ENCODE peak calls at places on chromosomes 12 and 14, in ten cellular contexts. One of them, this sample, is unnamed.

GRCh38 chr12:52278931-52279682 is 4.7 kb downstream of the KRT86 start:
- DNase-seq in Right ventricle myocardium superior: peak; percentile 83
- DNase-seq in GM18507: peak; percentile 76
- DNase-seq in GM03348: peak; percentile 94
- DNase-seq in fibroblast of lung: peak; percentile 76
- DNase-seq in A549: peak; percentile 92
- DNase-seq in tibial artery: peak; percentile 67
- DNase-seq in ELF-1: peak; percentile 85
- DNase-seq in GM12865: peak; percentile 70
- DNase-seq in activated T-helper 1 cell treated with anti-CD3 and anti-CD28 coated beads, Interleukin-12 subunit alpha, Interleukin-12 subunit beta, Interleukin-2, Interleukin-4 antibody, amounts not matched to agents 30 ng/mL and 10 ng/mL and 1 ng/mL, durations not matched to agents 14 hours and 24 hours and 36 hours: peak; percentile 68
- DNase-seq in this sample: peak; percentile 86

GRCh38 chr14:105413542-105413886 is 6.1 kb upstream of the MTA1 start:
- DNase-seq in Right ventricle myocardium superior: no peak
- DNase-seq in GM18507: no peak
- DNase-seq in GM03348: no peak
- DNase-seq in fibroblast of lung: no peak
- DNase-seq in A549: no peak
- DNase-seq in tibial artery: no peak
- DNase-seq in ELF-1: no peak
- DNase-seq in GM12865: no peak
- DNase-seq in activated T-helper 1 cell treated with anti-CD3 and anti-CD28 coated beads, Interleukin-12 subunit alpha, Interleukin-12 subunit beta, Interleukin-2, Interleukin-4 antibody, amounts not matched to agents 30 ng/mL and 10 ng/mL and 1 ng/mL, durations not matched to agents 14 hours and 24 hours and 36 hours: no peak
- DNase-seq in this sample: no peak

GRCh38 chr14:51394804-51395203 is 154.8 kb downstream of the TMX1 start:
- DNase-seq in Right ventricle myocardium superior: no peak
- DNase-seq in GM18507: no peak
- DNase-seq in GM03348: no peak
- DNase-seq in fibroblast of lung: no peak
- DNase-seq in A549: no peak
- DNase-seq in tibial artery: no peak
- DNase-seq in ELF-1: no peak
- DNase-seq in GM12865: no peak
- DNase-seq in activated T-helper 1 cell treated with anti-CD3 and anti-CD28 coated beads, Interleukin-12 subunit alpha, Interleukin-12 subunit beta, Interleukin-2, Interleukin-4 antibody, amounts not matched to agents 30 ng/mL and 10 ng/mL and 1 ng/mL, durations not matched to agents 14 hours and 24 hours and 36 hours: no peak
- DNase-seq in this sample: peak; percentile 38

GRCh38 chr12:54143233-54143986 is 45.4 kb downstream of the SMUG1 start:
- DNase-seq in Right ventricle myocardium superior: no peak
- DNase-seq in GM18507: no peak
- DNase-seq in GM03348: no peak
- DNase-seq in fibroblast of lung: no peak
- DNase-seq in A549: no peak
- DNase-seq in tibial artery: no peak
- DNase-seq in ELF-1: no peak
- DNase-seq in GM12865: no peak
- DNase-seq in activated T-helper 1 cell treated with anti-CD3 and anti-CD28 coated beads, Interleukin-12 subunit alpha, Interleukin-12 subunit beta, Interleukin-2, Interleukin-4 antibody, amounts not matched to agents 30 ng/mL and 10 ng/mL and 1 ng/mL, durations not matched to agents 14 hours and 24 hours and 36 hours: no peak
- DNase-seq in this sample: no peak

GRCh38 chr14:50038398-50039119 is 77.8 kb downstream of the VCPKMT start:
- DNase-seq in Right ventricle myocardium superior: no peak
- DNase-seq in GM18507: peak; percentile 74
- DNase-seq in GM03348: peak; percentile 89
- DNase-seq in fibroblast of lung: peak; percentile 82
- DNase-seq in A549: peak; percentile 64
- DNase-seq in tibial artery: peak; percentile 40
- DNase-seq in ELF-1: peak; percentile 51
- DNase-seq in GM12865: peak; percentile 98
- DNase-seq in activated T-helper 1 cell treated with anti-CD3 and anti-CD28 coated beads, Interleukin-12 subunit alpha, Interleukin-12 subunit beta, Interleukin-2, Interleukin-4 antibody, amounts not matched to agents 30 ng/mL and 10 ng/mL and 1 ng/mL, durations not matched to agents 14 hours and 24 hours and 36 hours: peak; percentile 71
- DNase-seq in this sample: peak; percentile 98

GRCh38 chr14:102317564-102318248 is 1.8 kb upstream of the ZNF839 start:
- DNase-seq in Right ventricle myocardium superior: no peak
- DNase-seq in GM18507: no peak
- DNase-seq in GM03348: no peak
- DNase-seq in fibroblast of lung: no peak
- DNase-seq in A549: peak; percentile 68
- DNase-seq in tibial artery: no peak
- DNase-seq in ELF-1: no peak
- DNase-seq in GM12865: peak; percentile 70
- DNase-seq in activated T-helper 1 cell treated with anti-CD3 and anti-CD28 coated beads, Interleukin-12 subunit alpha, Interleukin-12 subunit beta, Interleukin-2, Interleukin-4 antibody, amounts not matched to agents 30 ng/mL and 10 ng/mL and 1 ng/mL, durations not matched to agents 14 hours and 24 hours and 36 hours: no peak
- DNase-seq in this sample: peak; percentile 26

GRCh38 chr12:46124848-46125619 is 134.7 kb upstream of the SCAF11 start:
- DNase-seq in Right ventricle myocardium superior: peak; percentile 38
- DNase-seq in GM18507: peak; percentile 22
- DNase-seq in GM03348: peak; percentile 73
- DNase-seq in fibroblast of lung: peak; percentile 90
- DNase-seq in A549: peak; percentile 87
- DNase-seq in tibial artery: peak; percentile 45
- DNase-seq in ELF-1: peak; percentile 51
- DNase-seq in GM12865: peak; percentile 80
- DNase-seq in activated T-helper 1 cell treated with anti-CD3 and anti-CD28 coated beads, Interleukin-12 subunit alpha, Interleukin-12 subunit beta, Interleukin-2, Interleukin-4 antibody, amounts not matched to agents 30 ng/mL and 10 ng/mL and 1 ng/mL, durations not matched to agents 14 hours and 24 hours and 36 hours: peak; percentile 42
- DNase-seq in this sample: peak; percentile 92

GRCh38 chr12:92562063-92562734 is 140.6 kb upstream of the PLEKHG7 start:
- DNase-seq in Right ventricle myocardium superior: no peak
- DNase-seq in GM18507: no peak
- DNase-seq in GM03348: no peak
- DNase-seq in fibroblast of lung: peak; percentile 50
- DNase-seq in A549: no peak
- DNase-seq in tibial artery: no peak
- DNase-seq in ELF-1: no peak
- DNase-seq in GM12865: no peak
- DNase-seq in activated T-helper 1 cell treated with anti-CD3 and anti-CD28 coated beads, Interleukin-12 subunit alpha, Interleukin-12 subunit beta, Interleukin-2, Interleukin-4 antibody, amounts not matched to agents 30 ng/mL and 10 ng/mL and 1 ng/mL, durations not matched to agents 14 hours and 24 hours and 36 hours: no peak
- DNase-seq in this sample: peak; percentile 32

GRCh38 chr12:50640321-50640939 is 123.5 kb upstream of the ATF1 start:
- DNase-seq in Right ventricle myocardium superior: no peak
- DNase-seq in GM18507: no peak
- DNase-seq in GM03348: no peak
- DNase-seq in fibroblast of lung: no peak
- DNase-seq in A549: no peak
- DNase-seq in tibial artery: no peak
- DNase-seq in ELF-1: no peak
- DNase-seq in GM12865: no peak
- DNase-seq in activated T-helper 1 cell treated with anti-CD3 and anti-CD28 coated beads, Interleukin-12 subunit alpha, Interleukin-12 subunit beta, Interleukin-2, Interleukin-4 antibody, amounts not matched to agents 30 ng/mL and 10 ng/mL and 1 ng/mL, durations not matched to agents 14 hours and 24 hours and 36 hours: no peak
- DNase-seq in this sample: no peak

GRCh38 chr14:80570930-80571298 is 359.6 kb upstream of the DIO2 start:
- DNase-seq in Right ventricle myocardium superior: no peak
- DNase-seq in GM18507: no peak
- DNase-seq in GM03348: no peak
- DNase-seq in fibroblast of lung: no peak
- DNase-seq in A549: no peak
- DNase-seq in tibial artery: no peak
- DNase-seq in ELF-1: no peak
- DNase-seq in GM12865: no peak
- DNase-seq in activated T-helper 1 cell treated with anti-CD3 and anti-CD28 coated beads, Interleukin-12 subunit alpha, Interleukin-12 subunit beta, Interleukin-2, Interleukin-4 antibody, amounts not matched to agents 30 ng/mL and 10 ng/mL and 1 ng/mL, durations not matched to agents 14 hours and 24 hours and 36 hours: no peak
- DNase-seq in this sample: no peak

GRCh38 chr12:25420116-25420515 is 133.0 kb downstream of the LMNTD1 start:
- DNase-seq in Right ventricle myocardium superior: no peak
- DNase-seq in GM18507: no peak
- DNase-seq in GM03348: no peak
- DNase-seq in fibroblast of lung: no peak
- DNase-seq in A549: no peak
- DNase-seq in tibial artery: no peak
- DNase-seq in ELF-1: no peak
- DNase-seq in GM12865: no peak
- DNase-seq in activated T-helper 1 cell treated with anti-CD3 and anti-CD28 coated beads, Interleukin-12 subunit alpha, Interleukin-12 subunit beta, Interleukin-2, Interleukin-4 antibody, amounts not matched to agents 30 ng/mL and 10 ng/mL and 1 ng/mL, durations not matched to agents 14 hours and 24 hours and 36 hours: no peak
- DNase-seq in this sample: no peak

GRCh38 chr14:40312296-40312695 is 880.1 kb upstream of the FBXO33 start:
- DNase-seq in Right ventricle myocardium superior: no peak
- DNase-seq in GM18507: no peak
- DNase-seq in GM03348: no peak
- DNase-seq in fibroblast of lung: no peak
- DNase-seq in A549: no peak
- DNase-seq in tibial artery: no peak
- DNase-seq in ELF-1: no peak
- DNase-seq in GM12865: no peak
- DNase-seq in activated T-helper 1 cell treated with anti-CD3 and anti-CD28 coated beads, Interleukin-12 subunit alpha, Interleukin-12 subunit beta, Interleukin-2, Interleukin-4 antibody, amounts not matched to agents 30 ng/mL and 10 ng/mL and 1 ng/mL, durations not matched to agents 14 hours and 24 hours and 36 hours: no peak
- DNase-seq in this sample: no peak

GRCh38 chr14:30921788-30922187 is 47.4 kb downstream of the COCH start:
- DNase-seq in Right ventricle myocardium superior: no peak
- DNase-seq in GM18507: no peak
- DNase-seq in GM03348: no peak
- DNase-seq in fibroblast of lung: no peak
- DNase-seq in A549: no peak
- DNase-seq in tibial artery: no peak
- DNase-seq in ELF-1: no peak
- DNase-seq in GM12865: no peak
- DNase-seq in activated T-helper 1 cell treated with anti-CD3 and anti-CD28 coated beads, Interleukin-12 subunit alpha, Interleukin-12 subunit beta, Interleukin-2, Interleukin-4 antibody, amounts not matched to agents 30 ng/mL and 10 ng/mL and 1 ng/mL, durations not matched to agents 14 hours and 24 hours and 36 hours: no peak
- DNase-seq in this sample: no peak

GRCh38 chr14:100539319-100539645 is 47.9 kb downstream of the BEGAIN start:
- DNase-seq in Right ventricle myocardium superior: no peak
- DNase-seq in GM18507: no peak
- DNase-seq in GM03348: no peak
- DNase-seq in fibroblast of lung: no peak
- DNase-seq in A549: no peak
- DNase-seq in tibial artery: no peak
- DNase-seq in ELF-1: no peak
- DNase-seq in GM12865: no peak
- DNase-seq in activated T-helper 1 cell treated with anti-CD3 and anti-CD28 coated beads, Interleukin-12 subunit alpha, Interleukin-12 subunit beta, Interleukin-2, Interleukin-4 antibody, amounts not matched to agents 30 ng/mL and 10 ng/mL and 1 ng/mL, durations not matched to agents 14 hours and 24 hours and 36 hours: no peak
- DNase-seq in this sample: no peak

GRCh38 chr12:110934093-110934852 is 13.9 kb upstream of the MYL2 start:
- DNase-seq in Right ventricle myocardium superior: no peak
- DNase-seq in GM18507: no peak
- DNase-seq in GM03348: peak; percentile 15
- DNase-seq in fibroblast of lung: no peak
- DNase-seq in A549: peak; percentile 77
- DNase-seq in tibial artery: no peak
- DNase-seq in ELF-1: peak; percentile 78
- DNase-seq in GM12865: no peak
- DNase-seq in activated T-helper 1 cell treated with anti-CD3 and anti-CD28 coated beads, Interleukin-12 subunit alpha, Interleukin-12 subunit beta, Interleukin-2, Interleukin-4 antibody, amounts not matched to agents 30 ng/mL and 10 ng/mL and 1 ng/mL, durations not matched to agents 14 hours and 24 hours and 36 hours: no peak
- DNase-seq in this sample: no peak

GRCh38 chr14:80315681-80316080 is 104.4 kb upstream of the DIO2 start:
- DNase-seq in Right ventricle myocardium superior: no peak
- DNase-seq in GM18507: no peak
- DNase-seq in GM03348: peak; percentile 40
- DNase-seq in fibroblast of lung: no peak
- DNase-seq in A549: no peak
- DNase-seq in tibial artery: no peak
- DNase-seq in ELF-1: no peak
- DNase-seq in GM12865: no peak
- DNase-seq in activated T-helper 1 cell treated with anti-CD3 and anti-CD28 coated beads, Interleukin-12 subunit alpha, Interleukin-12 subunit beta, Interleukin-2, Interleukin-4 antibody, amounts not matched to agents 30 ng/mL and 10 ng/mL and 1 ng/mL, durations not matched to agents 14 hours and 24 hours and 36 hours: no peak
- DNase-seq in this sample: no peak

GRCh38 chr12:99157946-99158345 is 489.6 kb upstream of the GARIN6 start:
- DNase-seq in Right ventricle myocardium superior: no peak
- DNase-seq in GM18507: no peak
- DNase-seq in GM03348: no peak
- DNase-seq in fibroblast of lung: no peak
- DNase-seq in A549: no peak
- DNase-seq in tibial artery: no peak
- DNase-seq in ELF-1: no peak
- DNase-seq in GM12865: no peak
- DNase-seq in activated T-helper 1 cell treated with anti-CD3 and anti-CD28 coated beads, Interleukin-12 subunit alpha, Interleukin-12 subunit beta, Interleukin-2, Interleukin-4 antibody, amounts not matched to agents 30 ng/mL and 10 ng/mL and 1 ng/mL, durations not matched to agents 14 hours and 24 hours and 36 hours: no peak
- DNase-seq in this sample: no peak

GRCh38 chr12:121190523-121191031 is 19.4 kb upstream of the P2RX4 start:
- DNase-seq in Right ventricle myocardium superior: no peak
- DNase-seq in GM18507: no peak
- DNase-seq in GM03348: peak; percentile 93
- DNase-seq in fibroblast of lung: peak; percentile 82
- DNase-seq in A549: no peak
- DNase-seq in tibial artery: no peak
- DNase-seq in ELF-1: peak; percentile 13
- DNase-seq in GM12865: peak; percentile 30
- DNase-seq in activated T-helper 1 cell treated with anti-CD3 and anti-CD28 coated beads, Interleukin-12 subunit alpha, Interleukin-12 subunit beta, Interleukin-2, Interleukin-4 antibody, amounts not matched to agents 30 ng/mL and 10 ng/mL and 1 ng/mL, durations not matched to agents 14 hours and 24 hours and 36 hours: no peak
- DNase-seq in this sample: peak; percentile 97

GRCh38 chr12:27513155-27513824 is 10.7 kb upstream of the PPFIBP1 start:
- DNase-seq in Right ventricle myocardium superior: no peak
- DNase-seq in GM18507: no peak
- DNase-seq in GM03348: no peak
- DNase-seq in fibroblast of lung: no peak
- DNase-seq in A549: no peak
- DNase-seq in tibial artery: no peak
- DNase-seq in ELF-1: peak; percentile 23
- DNase-seq in GM12865: no peak
- DNase-seq in activated T-helper 1 cell treated with anti-CD3 and anti-CD28 coated beads, Interleukin-12 subunit alpha, Interleukin-12 subunit beta, Interleukin-2, Interleukin-4 antibody, amounts not matched to agents 30 ng/mL and 10 ng/mL and 1 ng/mL, durations not matched to agents 14 hours and 24 hours and 36 hours: no peak
- DNase-seq in this sample: no peak

GRCh38 chr14:103838117-103838516 is 9.3 kb downstream of the PPP1R13B start:
- DNase-seq in Right ventricle myocardium superior: no peak
- DNase-seq in GM18507: no peak
- DNase-seq in GM03348: no peak
- DNase-seq in fibroblast of lung: no peak
- DNase-seq in A549: no peak
- DNase-seq in tibial artery: no peak
- DNase-seq in ELF-1: no peak
- DNase-seq in GM12865: no peak
- DNase-seq in activated T-helper 1 cell treated with anti-CD3 and anti-CD28 coated beads, Interleukin-12 subunit alpha, Interleukin-12 subunit beta, Interleukin-2, Interleukin-4 antibody, amounts not matched to agents 30 ng/mL and 10 ng/mL and 1 ng/mL, durations not matched to agents 14 hours and 24 hours and 36 hours: no peak
- DNase-seq in this sample: no peak

GRCh38 chr14:90383731-90384542 is 12.9 kb upstream of the CALM1 start:
- DNase-seq in Right ventricle myocardium superior: peak; percentile 74
- DNase-seq in GM18507: no peak
- DNase-seq in GM03348: peak; percentile 27
- DNase-seq in fibroblast of lung: peak; percentile 62
- DNase-seq in A549: no peak
- DNase-seq in tibial artery: peak; percentile 61
- DNase-seq in ELF-1: peak; percentile 78
- DNase-seq in GM12865: peak; percentile 84
- DNase-seq in activated T-helper 1 cell treated with anti-CD3 and anti-CD28 coated beads, Interleukin-12 subunit alpha, Interleukin-12 subunit beta, Interleukin-2, Interleukin-4 antibody, amounts not matched to agents 30 ng/mL and 10 ng/mL and 1 ng/mL, durations not matched to agents 14 hours and 24 hours and 36 hours: peak; percentile 58
- DNase-seq in this sample: peak; percentile 49

GRCh38 chr14:95585971-95586620 is 51.2 kb downstream of the GLRX5 start:
- DNase-seq in Right ventricle myocardium superior: no peak
- DNase-seq in GM18507: no peak
- DNase-seq in GM03348: no peak
- DNase-seq in fibroblast of lung: no peak
- DNase-seq in A549: no peak
- DNase-seq in tibial artery: no peak
- DNase-seq in ELF-1: no peak
- DNase-seq in GM12865: no peak
- DNase-seq in activated T-helper 1 cell treated with anti-CD3 and anti-CD28 coated beads, Interleukin-12 subunit alpha, Interleukin-12 subunit beta, Interleukin-2, Interleukin-4 antibody, amounts not matched to agents 30 ng/mL and 10 ng/mL and 1 ng/mL, durations not matched to agents 14 hours and 24 hours and 36 hours: no peak
- DNase-seq in this sample: no peak

GRCh38 chr14:99157246-99157645 is 114.8 kb downstream of the BCL11B start:
- DNase-seq in Right ventricle myocardium superior: no peak
- DNase-seq in GM18507: no peak
- DNase-seq in GM03348: no peak
- DNase-seq in fibroblast of lung: no peak
- DNase-seq in A549: no peak
- DNase-seq in tibial artery: peak; percentile 7
- DNase-seq in ELF-1: no peak
- DNase-seq in GM12865: no peak
- DNase-seq in activated T-helper 1 cell treated with anti-CD3 and anti-CD28 coated beads, Interleukin-12 subunit alpha, Interleukin-12 subunit beta, Interleukin-2, Interleukin-4 antibody, amounts not matched to agents 30 ng/mL and 10 ng/mL and 1 ng/mL, durations not matched to agents 14 hours and 24 hours and 36 hours: no peak
- DNase-seq in this sample: no peak

GRCh38 chr12:13116259-13116658 is 12.8 kb upstream of the GSG1 start:
- DNase-seq in Right ventricle myocardium superior: no peak
- DNase-seq in GM18507: no peak
- DNase-seq in GM03348: no peak
- DNase-seq in fibroblast of lung: no peak
- DNase-seq in A549: no peak
- DNase-seq in tibial artery: no peak
- DNase-seq in ELF-1: no peak
- DNase-seq in GM12865: no peak
- DNase-seq in activated T-helper 1 cell treated with anti-CD3 and anti-CD28 coated beads, Interleukin-12 subunit alpha, Interleukin-12 subunit beta, Interleukin-2, Interleukin-4 antibody, amounts not matched to agents 30 ng/mL and 10 ng/mL and 1 ng/mL, durations not matched to agents 14 hours and 24 hours and 36 hours: no peak
- DNase-seq in this sample: no peak

GRCh38 chr12:81078469-81079196 is 754 bp downstream of the ACSS3 start:
- DNase-seq in Right ventricle myocardium superior: no peak
- DNase-seq in GM18507: no peak
- DNase-seq in GM03348: peak; percentile 22
- DNase-seq in fibroblast of lung: peak; percentile 67
- DNase-seq in A549: no peak
- DNase-seq in tibial artery: peak; percentile 46
- DNase-seq in ELF-1: peak; percentile 44
- DNase-seq in GM12865: no peak
- DNase-seq in activated T-helper 1 cell treated with anti-CD3 and anti-CD28 coated beads, Interleukin-12 subunit alpha, Interleukin-12 subunit beta, Interleukin-2, Interleukin-4 antibody, amounts not matched to agents 30 ng/mL and 10 ng/mL and 1 ng/mL, durations not matched to agents 14 hours and 24 hours and 36 hours: no peak
- DNase-seq in this sample: peak; percentile 73

GRCh38 chr14:91163316-91163715 is 49.4 kb downstream of the DGLUCY start:
- DNase-seq in Right ventricle myocardium superior: peak; percentile 59
- DNase-seq in GM18507: no peak
- DNase-seq in GM03348: no peak
- DNase-seq in fibroblast of lung: no peak
- DNase-seq in A549: no peak
- DNase-seq in tibial artery: no peak
- DNase-seq in ELF-1: no peak
- DNase-seq in GM12865: no peak
- DNase-seq in activated T-helper 1 cell treated with anti-CD3 and anti-CD28 coated beads, Interleukin-12 subunit alpha, Interleukin-12 subunit beta, Interleukin-2, Interleukin-4 antibody, amounts not matched to agents 30 ng/mL and 10 ng/mL and 1 ng/mL, durations not matched to agents 14 hours and 24 hours and 36 hours: no peak
- DNase-seq in this sample: no peak

GRCh38 chr14:100369019-100369418 is 45.9 kb downstream of the SLC25A47 start:
- DNase-seq in Right ventricle myocardium superior: no peak
- DNase-seq in GM18507: no peak
- DNase-seq in GM03348: no peak
- DNase-seq in fibroblast of lung: no peak
- DNase-seq in A549: no peak
- DNase-seq in tibial artery: no peak
- DNase-seq in ELF-1: no peak
- DNase-seq in GM12865: no peak
- DNase-seq in activated T-helper 1 cell treated with anti-CD3 and anti-CD28 coated beads, Interleukin-12 subunit alpha, Interleukin-12 subunit beta, Interleukin-2, Interleukin-4 antibody, amounts not matched to agents 30 ng/mL and 10 ng/mL and 1 ng/mL, durations not matched to agents 14 hours and 24 hours and 36 hours: no peak
- DNase-seq in this sample: no peak

GRCh38 chr12:113208041-113208934 is 13.0 kb upstream of the TPCN1 start:
- DNase-seq in Right ventricle myocardium superior: peak; percentile 74
- DNase-seq in GM18507: peak; percentile 58
- DNase-seq in GM03348: no peak
- DNase-seq in fibroblast of lung: peak; percentile 83
- DNase-seq in A549: no peak
- DNase-seq in tibial artery: peak; percentile 52
- DNase-seq in ELF-1: peak; percentile 69
- DNase-seq in GM12865: peak; percentile 98
- DNase-seq in activated T-helper 1 cell treated with anti-CD3 and anti-CD28 coated beads, Interleukin-12 subunit alpha, Interleukin-12 subunit beta, Interleukin-2, Interleukin-4 antibody, amounts not matched to agents 30 ng/mL and 10 ng/mL and 1 ng/mL, durations not matched to agents 14 hours and 24 hours and 36 hours: peak; percentile 72
- DNase-seq in this sample: peak; percentile 57